ENCODE peak calls at places on chromosomes 6 and 20, in five cellular contexts. E is stimulated activated CD4-positive, alpha-beta T cell treated with anti-CD3 and anti-CD28 coated beads, Interleukin-12 subunit alpha, Interleukin-12 subunit beta, amount 100 ng/mL, for 48 hours; K is left cardiac atrium; D is SJSA1; N is bronchial epithelial cell. S is an unnamed sample.
A peak's percentile ranks its signal among the peaks of the same experiment; 100 is the strongest.

GRCh38 chr20:34129518-34130162 is 17.6 kb upstream of the EIF2S2 start:
- DNase-seq in E (peak; percentile 67), K (peak; percentile 60), D (peak; percentile 63), N (peak; percentile 63), S (peak; percentile 68)

GRCh38 chr6:116328528-116328903 is 42.2 kb upstream of the DSE start:
- DNase-seq in E (no peak), K (no peak), D (no peak), N (no peak), S (no peak)

GRCh38 chr6:158072083-158072721 is 90.5 kb downstream of the SYNJ2 start:
- DNase-seq in E (peak; percentile 56), K (peak; percentile 78), D (peak; percentile 68), N (peak; percentile 49), S (peak; percentile 67)

GRCh38 chr20:35491823-35492222 is 36.4 kb downstream of the CEP250 start:
- DNase-seq in E (no peak), K (no peak), D (no peak), N (no peak), S (no peak)

GRCh38 chr20:39871013-39871412 is 818.0 kb downstream of the MAFB start:
- DNase-seq in E (no peak), K (no peak), D (no peak), N (no peak), S (no peak)

GRCh38 chr6:99521557-99522286 is 6.5 kb upstream of the USP45 start:
- DNase-seq in E (no peak), K (peak; percentile 47), D (peak; percentile 66), N (peak; percentile 31), S (peak; percentile 43)

GRCh38 chr20:33648396-33649004 is 13.6 kb upstream of the C20orf144 start:
- DNase-seq in E (no peak), K (no peak), D (no peak), N (peak; percentile 70), S (no peak)

GRCh38 chr20:46682063-46682821 is 7.0 kb downstream of the TP53RK start:
- DNase-seq in E (no peak), K (no peak), D (no peak), N (no peak), S (no peak)